ENCODE peak calls at places on chromosomes 7 and 10, in six cellular contexts. K, B, D, A, X and F are unnamed samples.

GRCh38 chr10:128557149-128557548 is 430.9 kb upstream of the MKI67 start:
- DNase-seq in K (no peak), B (no peak), D (no peak), A (no peak), X (no peak), F (no peak)

GRCh38 chr7:143479055-143479766 is 1.5 kb downstream of the TAS2R41 start:
- DNase-seq in K (no peak), B (no peak), D (peak), A (no peak), X (no peak), F (no peak)

GRCh38 chr7:44460325-44460724 is 30.1 kb downstream of the NUDCD3 start:
- DNase-seq in K (no peak), B (no peak), D (no peak), A (no peak), X (no peak), F (no peak)

GRCh38 chr10:31101123-31101522 is 69.5 kb upstream of the ZNF438 start:
- DNase-seq in K (no peak), B (no peak), D (peak), A (peak), X (no peak), F (no peak)

GRCh38 chr10:120392671-120393079 is 64.4 kb upstream of the PLPP4 start:
- DNase-seq in K (no peak), B (no peak), D (no peak), A (no peak), X (no peak), F (no peak)

GRCh38 chr10:55630491-55631056 is 730.5 kb downstream of the ZWINT start:
- DNase-seq in K (peak), B (peak), D (no peak), A (peak), X (no peak), F (peak)

GRCh38 chr7:150357277-150357676 is 11.3 kb upstream of the REPIN1 start:
- DNase-seq in K (no peak), B (no peak), D (no peak), A (peak), X (no peak), F (no peak)

GRCh38 chr7:154835924-154836529 is 166.9 kb downstream of the PAXIP1 start:
- DNase-seq in K (no peak), B (no peak), D (no peak), A (no peak), X (no peak), F (no peak)

GRCh38 chr10:96683065-96683464 is 37.2 kb downstream of the PIK3AP1 start:
- DNase-seq in K (no peak), B (no peak), D (peak), A (no peak), X (no peak), F (no peak)

GRCh38 chr7:45973725-45974532 is 52.9 kb upstream of the IGFBP3 start:
- DNase-seq in K (no peak), B (no peak), D (peak), A (peak), X (no peak), F (no peak)

GRCh38 chr10:60390224-60390626 is 550 bp upstream of the ANK3 start:
- DNase-seq in K (no peak), B (no peak), D (peak), A (peak), X (no peak), F (no peak)

GRCh38 chr10:31197886-31198285 is 121.1 kb upstream of the ZEB1 start:
- DNase-seq in K (no peak), B (no peak), D (peak), A (no peak), X (no peak), F (no peak)

GRCh38 chr7:76273503-76273902 is 29.0 kb upstream of the HSPB1 start:
- DNase-seq in K (no peak), B (no peak), D (no peak), A (no peak), X (no peak), F (no peak)
- H2AFZ ChIP-seq in K (no peak), B (peak), D (no peak), A (no peak), X (no peak), F (no peak)

GRCh38 chr10:101901340-101901739 is 57.7 kb upstream of the KCNIP2 start:
- DNase-seq in K (no peak), B (no peak), D (no peak), A (no peak), X (no peak), F (no peak)
- H2BK5ac ChIP-seq in K (no peak), B (no peak), D (no peak), A (no peak), X (no peak), F (no peak)

DNA sequence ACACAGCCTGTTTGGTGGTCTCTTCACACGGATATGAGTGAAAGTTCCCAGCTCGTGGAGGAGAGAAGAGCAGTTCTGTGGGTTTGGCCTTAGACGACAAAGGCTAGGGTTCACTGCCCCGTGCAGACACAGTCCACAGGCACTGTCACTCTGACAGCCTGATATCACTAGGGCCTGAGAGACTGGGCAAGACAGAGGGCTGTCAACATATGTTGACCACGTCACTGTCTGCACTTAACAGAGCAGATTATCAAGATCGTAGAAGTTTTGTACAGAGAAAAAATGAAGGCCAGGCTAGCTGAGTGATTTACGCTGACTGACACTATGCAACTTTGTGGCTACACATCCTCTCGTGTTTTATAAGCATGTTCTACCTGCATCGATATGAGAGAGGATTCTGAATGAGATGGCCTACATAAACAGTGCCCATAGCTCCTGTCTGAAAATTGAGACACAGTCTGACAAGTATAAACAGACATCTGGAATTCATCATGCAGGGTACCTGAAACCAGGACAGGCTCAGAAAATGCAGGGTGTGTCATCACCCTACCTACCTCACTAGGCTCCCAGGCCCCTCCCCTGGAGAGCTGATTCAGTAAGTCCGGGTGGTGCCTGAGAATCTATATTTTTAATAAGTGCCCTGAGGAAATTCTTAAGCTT is 120.0 kb downstream of the SGMS1 start:
- DNase-seq in K (no peak), B (no peak), D (no peak), A (no peak), X (peak), F (no peak)
- H2AK5ac ChIP-seq in K (no peak), B (no peak), D (no peak), A (no peak), X (no peak), F (no peak)

DNA sequence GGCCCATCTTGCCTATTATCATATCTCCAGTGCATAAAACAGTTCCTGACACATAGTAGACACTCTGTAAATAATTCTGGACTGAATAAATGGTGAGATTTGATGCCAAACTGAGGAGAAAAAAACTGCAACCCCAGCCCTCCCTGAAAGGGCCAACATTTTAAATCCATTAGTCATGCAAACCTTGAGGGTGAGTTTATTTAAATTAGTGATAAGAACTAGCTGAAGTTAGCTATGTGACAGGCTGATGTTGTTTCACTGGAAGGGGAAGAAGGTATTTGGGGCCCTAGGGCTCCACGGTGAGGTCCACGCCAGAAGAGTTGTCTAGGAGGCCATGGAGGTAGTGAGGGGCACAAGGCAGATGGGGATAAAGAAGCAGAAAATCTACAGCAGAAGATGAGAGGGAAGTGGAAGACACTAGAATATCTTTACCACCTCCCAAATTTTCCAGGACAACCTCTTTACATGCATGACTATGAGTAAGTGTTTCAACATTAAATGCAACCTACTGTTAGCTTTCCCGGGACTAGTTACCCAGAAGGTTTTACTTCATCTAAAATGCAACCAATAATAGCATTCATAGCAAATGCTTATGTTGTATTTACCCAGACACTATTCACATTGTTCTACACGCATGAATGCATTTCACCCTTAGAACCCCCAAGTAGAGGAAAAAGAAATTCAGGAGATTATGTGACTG is 183.2 kb upstream of the LYZL1 start:
- DNase-seq in K (no peak), B (no peak), D (peak), A (peak), X (peak), F (no peak)
- H2AFZ ChIP-seq in K (no peak), B (no peak), D (no peak), A (no peak), X (no peak), F (no peak)

DNA sequence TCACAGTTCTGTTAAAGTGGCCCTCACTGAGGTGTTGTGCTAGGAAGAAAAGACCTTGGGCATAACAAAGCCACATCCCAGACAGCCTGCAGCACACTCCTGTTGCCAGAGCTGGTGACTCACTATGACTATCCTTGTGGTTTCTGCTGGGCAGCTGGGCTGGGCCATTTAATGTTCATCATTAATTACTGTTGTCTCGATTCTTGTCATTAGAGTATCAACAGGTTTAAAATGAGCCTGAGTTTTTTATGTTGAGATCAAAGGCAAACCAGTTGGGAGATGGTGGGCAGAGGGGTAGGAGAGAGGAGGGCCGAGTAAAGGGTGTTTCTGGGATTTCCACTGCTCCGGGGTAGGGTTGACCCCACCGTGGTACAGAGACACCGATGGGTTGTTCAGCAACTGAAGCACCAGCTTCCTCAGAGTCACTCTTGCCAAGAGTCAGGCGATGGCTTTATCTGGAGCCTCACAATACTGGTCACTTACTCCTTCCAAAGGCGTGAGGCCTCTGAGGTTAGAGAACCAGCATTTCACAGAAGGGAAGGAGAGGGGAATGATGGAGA is 128.7 kb upstream of the LYZL1 start:
- DNase-seq in K (no peak), B (no peak), D (peak), A (peak), X (peak), F (peak)
- H2BK5ac ChIP-seq in K (peak), B (no peak), D (peak), A (peak), X (peak), F (peak)